ENCODE peak calls at places on chromosomes 3 and 15, in ten cellular contexts. One of them, this sample, is unnamed.

GRCh38 chr3:57393957-57394356 is 101.5 kb upstream of the ASB14 start:
- DNase-seq in H54: no peak
- DNase-seq in smooth muscle cell of the brain vasculature: no peak
- DNase-seq in ovary: no peak
- DNase-seq in GM04503: no peak
- DNase-seq in Right ventricle myocardium superior: no peak
- DNase-seq in activated CD4-positive, alpha-beta T cell treated with anti-CD3 and anti-CD28 coated beads for 24 hours: no peak
- DNase-seq in fibroblast of gingiva: no peak
- DNase-seq in stimulated activated CD4-positive, alpha-beta T cell treated with anti-CD3 and anti-CD28 coated beads, Interleukin-15, amount 100 ng/mL, for 48 hours: no peak
- DNase-seq in COR-L47: no peak
- DNase-seq in this sample: no peak

GRCh38 chr15:75232252-75232813 is 25.8 kb upstream of the GOLGA6C start:
- DNase-seq in GM04503: no peak
- DNase-seq in H54: no peak
- DNase-seq in Right ventricle myocardium superior: no peak
- DNase-seq in COR-L47: no peak
- DNase-seq in ovary: peak; percentile 23
- DNase-seq in activated CD4-positive, alpha-beta T cell treated with anti-CD3 and anti-CD28 coated beads for 24 hours: no peak
- DNase-seq in smooth muscle cell of the brain vasculature: no peak
- DNase-seq in stimulated activated CD4-positive, alpha-beta T cell treated with anti-CD3 and anti-CD28 coated beads, Interleukin-15, amount 100 ng/mL, for 48 hours: no peak
- DNase-seq in fibroblast of gingiva: no peak
- DNase-seq in this sample: no peak

GRCh38 chr3:146750196-146750595 is 145.1 kb upstream of the PLSCR5 start:
- DNase-seq in fibroblast of gingiva: peak; percentile 65
- DNase-seq in COR-L47: no peak
- DNase-seq in stimulated activated CD4-positive, alpha-beta T cell treated with anti-CD3 and anti-CD28 coated beads, Interleukin-15, amount 100 ng/mL, for 48 hours: no peak
- DNase-seq in Right ventricle myocardium superior: no peak
- DNase-seq in smooth muscle cell of the brain vasculature: no peak
- DNase-seq in H54: no peak
- DNase-seq in ovary: no peak
- DNase-seq in GM04503: peak; percentile 38
- DNase-seq in activated CD4-positive, alpha-beta T cell treated with anti-CD3 and anti-CD28 coated beads for 24 hours: no peak
- DNase-seq in this sample: no peak

GRCh38 chr3:73681610-73682009 is 56.9 kb upstream of the PDZRN3 start:
- DNase-seq in H54: no peak
- DNase-seq in smooth muscle cell of the brain vasculature: no peak
- DNase-seq in GM04503: no peak
- DNase-seq in activated CD4-positive, alpha-beta T cell treated with anti-CD3 and anti-CD28 coated beads for 24 hours: no peak
- DNase-seq in stimulated activated CD4-positive, alpha-beta T cell treated with anti-CD3 and anti-CD28 coated beads, Interleukin-15, amount 100 ng/mL, for 48 hours: no peak
- DNase-seq in Right ventricle myocardium superior: no peak
- DNase-seq in COR-L47: no peak
- DNase-seq in ovary: no peak
- DNase-seq in fibroblast of gingiva: peak; percentile 21
- DNase-seq in this sample: no peak

GRCh38 chr3:31041161-31041978 is 146.9 kb upstream of the GADL1 start:
- DNase-seq in H54: peak; percentile 67
- DNase-seq in Right ventricle myocardium superior: no peak
- DNase-seq in stimulated activated CD4-positive, alpha-beta T cell treated with anti-CD3 and anti-CD28 coated beads, Interleukin-15, amount 100 ng/mL, for 48 hours: no peak
- DNase-seq in smooth muscle cell of the brain vasculature: peak; percentile 12
- DNase-seq in ovary: no peak
- DNase-seq in fibroblast of gingiva: peak; percentile 8
- DNase-seq in COR-L47: no peak
- DNase-seq in GM04503: peak; percentile 60
- DNase-seq in activated CD4-positive, alpha-beta T cell treated with anti-CD3 and anti-CD28 coated beads for 24 hours: no peak
- DNase-seq in this sample: no peak

GRCh38 chr3:111012388-111013248 is 59.0 kb upstream of the NECTIN3 start:
- DNase-seq in stimulated activated CD4-positive, alpha-beta T cell treated with anti-CD3 and anti-CD28 coated beads, Interleukin-15, amount 100 ng/mL, for 48 hours: no peak
- DNase-seq in H54: no peak
- DNase-seq in COR-L47: no peak
- DNase-seq in Right ventricle myocardium superior: no peak
- DNase-seq in GM04503: no peak
- DNase-seq in fibroblast of gingiva: no peak
- DNase-seq in activated CD4-positive, alpha-beta T cell treated with anti-CD3 and anti-CD28 coated beads for 24 hours: no peak
- DNase-seq in smooth muscle cell of the brain vasculature: no peak
- DNase-seq in ovary: no peak
- DNase-seq in this sample: no peak

GRCh38 chr3:66490214-66490613 is 10.6 kb downstream of the LRIG1 start:
- DNase-seq in smooth muscle cell of the brain vasculature: no peak
- DNase-seq in activated CD4-positive, alpha-beta T cell treated with anti-CD3 and anti-CD28 coated beads for 24 hours: no peak
- DNase-seq in stimulated activated CD4-positive, alpha-beta T cell treated with anti-CD3 and anti-CD28 coated beads, Interleukin-15, amount 100 ng/mL, for 48 hours: no peak
- DNase-seq in H54: no peak
- DNase-seq in GM04503: no peak
- DNase-seq in Right ventricle myocardium superior: no peak
- DNase-seq in COR-L47: no peak
- DNase-seq in fibroblast of gingiva: peak; percentile 31
- DNase-seq in ovary: no peak
- DNase-seq in this sample: no peak

GRCh38 chr3:149771652-149772271 is 19.5 kb upstream of the COMMD2 start:
- DNase-seq in fibroblast of gingiva: peak; percentile 7
- DNase-seq in smooth muscle cell of the brain vasculature: no peak
- DNase-seq in COR-L47: peak; percentile 57
- DNase-seq in activated CD4-positive, alpha-beta T cell treated with anti-CD3 and anti-CD28 coated beads for 24 hours: peak; percentile 23
- DNase-seq in GM04503: no peak
- DNase-seq in ovary: peak; percentile 35
- DNase-seq in H54: peak; percentile 18
- DNase-seq in stimulated activated CD4-positive, alpha-beta T cell treated with anti-CD3 and anti-CD28 coated beads, Interleukin-15, amount 100 ng/mL, for 48 hours: no peak
- DNase-seq in Right ventricle myocardium superior: peak; percentile 39
- DNase-seq in this sample: no peak

GRCh38 chr3:118277803-118278202 is 756.8 kb downstream of the IGSF11 start:
- DNase-seq in activated CD4-positive, alpha-beta T cell treated with anti-CD3 and anti-CD28 coated beads for 24 hours: no peak
- DNase-seq in COR-L47: no peak
- DNase-seq in H54: no peak
- DNase-seq in smooth muscle cell of the brain vasculature: no peak
- DNase-seq in fibroblast of gingiva: no peak
- DNase-seq in stimulated activated CD4-positive, alpha-beta T cell treated with anti-CD3 and anti-CD28 coated beads, Interleukin-15, amount 100 ng/mL, for 48 hours: no peak
- DNase-seq in Right ventricle myocardium superior: no peak
- DNase-seq in GM04503: no peak
- DNase-seq in ovary: no peak
- DNase-seq in this sample: no peak

GRCh38 chr3:160553829-160554228 is 11.5 kb downstream of the KPNA4 start:
- DNase-seq in COR-L47: no peak
- DNase-seq in Right ventricle myocardium superior: no peak
- DNase-seq in fibroblast of gingiva: no peak
- DNase-seq in GM04503: no peak
- DNase-seq in stimulated activated CD4-positive, alpha-beta T cell treated with anti-CD3 and anti-CD28 coated beads, Interleukin-15, amount 100 ng/mL, for 48 hours: no peak
- DNase-seq in ovary: no peak
- DNase-seq in H54: no peak
- DNase-seq in smooth muscle cell of the brain vasculature: no peak
- DNase-seq in activated CD4-positive, alpha-beta T cell treated with anti-CD3 and anti-CD28 coated beads for 24 hours: no peak
- DNase-seq in this sample: no peak

GRCh38 chr3:128415773-128416577 is 50.7 kb downstream of the DNAJB8 start:
- DNase-seq in GM04503: no peak
- DNase-seq in H54: no peak
- DNase-seq in Right ventricle myocardium superior: no peak
- DNase-seq in stimulated activated CD4-positive, alpha-beta T cell treated with anti-CD3 and anti-CD28 coated beads, Interleukin-15, amount 100 ng/mL, for 48 hours: no peak
- DNase-seq in smooth muscle cell of the brain vasculature: no peak
- DNase-seq in ovary: no peak
- DNase-seq in activated CD4-positive, alpha-beta T cell treated with anti-CD3 and anti-CD28 coated beads for 24 hours: no peak
- DNase-seq in fibroblast of gingiva: no peak
- DNase-seq in COR-L47: no peak
- DNase-seq in this sample: no peak

GRCh38 chr3:45819543-45819942 is 22.4 kb downstream of the LZTFL1 start:
- DNase-seq in H54: no peak
- DNase-seq in Right ventricle myocardium superior: no peak
- DNase-seq in stimulated activated CD4-positive, alpha-beta T cell treated with anti-CD3 and anti-CD28 coated beads, Interleukin-15, amount 100 ng/mL, for 48 hours: no peak
- DNase-seq in fibroblast of gingiva: peak; percentile 39
- DNase-seq in smooth muscle cell of the brain vasculature: no peak
- DNase-seq in ovary: no peak
- DNase-seq in GM04503: no peak
- DNase-seq in activated CD4-positive, alpha-beta T cell treated with anti-CD3 and anti-CD28 coated beads for 24 hours: no peak
- DNase-seq in COR-L47: no peak
- DNase-seq in this sample: no peak

GRCh38 chr15:25712192-25712960 is 150.8 kb downstream of the ATP10A start:
- DNase-seq in fibroblast of gingiva: no peak
- DNase-seq in smooth muscle cell of the brain vasculature: no peak
- DNase-seq in GM04503: no peak
- DNase-seq in H54: no peak
- DNase-seq in COR-L47: no peak
- DNase-seq in Right ventricle myocardium superior: no peak
- DNase-seq in stimulated activated CD4-positive, alpha-beta T cell treated with anti-CD3 and anti-CD28 coated beads, Interleukin-15, amount 100 ng/mL, for 48 hours: no peak
- DNase-seq in ovary: no peak
- DNase-seq in activated CD4-positive, alpha-beta T cell treated with anti-CD3 and anti-CD28 coated beads for 24 hours: no peak
- DNase-seq in this sample: no peak

GRCh38 chr3:8882171-8882593 is 81.1 kb downstream of the RAD18 start:
- DNase-seq in activated CD4-positive, alpha-beta T cell treated with anti-CD3 and anti-CD28 coated beads for 24 hours: no peak
- DNase-seq in fibroblast of gingiva: no peak
- DNase-seq in stimulated activated CD4-positive, alpha-beta T cell treated with anti-CD3 and anti-CD28 coated beads, Interleukin-15, amount 100 ng/mL, for 48 hours: no peak
- DNase-seq in GM04503: no peak
- DNase-seq in H54: no peak
- DNase-seq in Right ventricle myocardium superior: no peak
- DNase-seq in COR-L47: no peak
- DNase-seq in smooth muscle cell of the brain vasculature: no peak
- DNase-seq in ovary: no peak
- DNase-seq in this sample: no peak

GRCh38 chr3:43288850-43289249 is 2.5 kb downstream of the SNRK start:
- DNase-seq in ovary: no peak
- DNase-seq in GM04503: no peak
- DNase-seq in smooth muscle cell of the brain vasculature: no peak
- DNase-seq in stimulated activated CD4-positive, alpha-beta T cell treated with anti-CD3 and anti-CD28 coated beads, Interleukin-15, amount 100 ng/mL, for 48 hours: no peak
- DNase-seq in H54: no peak
- DNase-seq in COR-L47: no peak
- DNase-seq in activated CD4-positive, alpha-beta T cell treated with anti-CD3 and anti-CD28 coated beads for 24 hours: no peak
- DNase-seq in fibroblast of gingiva: no peak
- DNase-seq in Right ventricle myocardium superior: no peak
- DNase-seq in this sample: no peak

GRCh38 chr3:124812291-124813265 is 74.6 kb downstream of the ITGB5 start:
- DNase-seq in Right ventricle myocardium superior: peak; percentile 65
- DNase-seq in smooth muscle cell of the brain vasculature: peak; percentile 70
- DNase-seq in COR-L47: no peak
- DNase-seq in fibroblast of gingiva: peak; percentile 100
- DNase-seq in ovary: peak; percentile 72
- DNase-seq in activated CD4-positive, alpha-beta T cell treated with anti-CD3 and anti-CD28 coated beads for 24 hours: no peak
- DNase-seq in H54: peak; percentile 89
- DNase-seq in stimulated activated CD4-positive, alpha-beta T cell treated with anti-CD3 and anti-CD28 coated beads, Interleukin-15, amount 100 ng/mL, for 48 hours: no peak
- DNase-seq in GM04503: peak; percentile 92
- DNase-seq in this sample: no peak

GRCh38 chr3:38114052-38114874 is 22.7 kb downstream of the ACAA1 start:
- DNase-seq in COR-L47: no peak
- DNase-seq in GM04503: no peak
- DNase-seq in fibroblast of gingiva: no peak
- DNase-seq in ovary: no peak
- DNase-seq in H54: no peak
- DNase-seq in activated CD4-positive, alpha-beta T cell treated with anti-CD3 and anti-CD28 coated beads for 24 hours: no peak
- DNase-seq in smooth muscle cell of the brain vasculature: no peak
- DNase-seq in stimulated activated CD4-positive, alpha-beta T cell treated with anti-CD3 and anti-CD28 coated beads, Interleukin-15, amount 100 ng/mL, for 48 hours: no peak
- DNase-seq in Right ventricle myocardium superior: peak; percentile 24
- DNase-seq in this sample: no peak

GRCh38 chr15:98294126-98294525 is 333.6 kb downstream of the ARRDC4 start:
- DNase-seq in fibroblast of gingiva: no peak
- DNase-seq in activated CD4-positive, alpha-beta T cell treated with anti-CD3 and anti-CD28 coated beads for 24 hours: no peak
- DNase-seq in Right ventricle myocardium superior: no peak
- DNase-seq in COR-L47: no peak
- DNase-seq in stimulated activated CD4-positive, alpha-beta T cell treated with anti-CD3 and anti-CD28 coated beads, Interleukin-15, amount 100 ng/mL, for 48 hours: no peak
- DNase-seq in GM04503: no peak
- DNase-seq in H54: no peak
- DNase-seq in ovary: no peak
- DNase-seq in smooth muscle cell of the brain vasculature: no peak
- DNase-seq in this sample: no peak

GRCh38 chr3:172042136-172042535 is 2.8 kb downstream of the FNDC3B start:
- DNase-seq in activated CD4-positive, alpha-beta T cell treated with anti-CD3 and anti-CD28 coated beads for 24 hours: no peak
- DNase-seq in fibroblast of gingiva: no peak
- DNase-seq in H54: no peak
- DNase-seq in smooth muscle cell of the brain vasculature: no peak
- DNase-seq in stimulated activated CD4-positive, alpha-beta T cell treated with anti-CD3 and anti-CD28 coated beads, Interleukin-15, amount 100 ng/mL, for 48 hours: no peak
- DNase-seq in ovary: no peak
- DNase-seq in Right ventricle myocardium superior: no peak
- DNase-seq in GM04503: no peak
- DNase-seq in COR-L47: no peak
- DNase-seq in this sample: no peak

GRCh38 chr15:83106994-83107840 is at the start of gene TM6SF1:
- DNase-seq in activated CD4-positive, alpha-beta T cell treated with anti-CD3 and anti-CD28 coated beads for 24 hours: no peak
- DNase-seq in smooth muscle cell of the brain vasculature: no peak
- DNase-seq in COR-L47: peak; percentile 25
- DNase-seq in GM04503: no peak
- DNase-seq in Right ventricle myocardium superior: peak; percentile 50
- DNase-seq in fibroblast of gingiva: no peak
- DNase-seq in stimulated activated CD4-positive, alpha-beta T cell treated with anti-CD3 and anti-CD28 coated beads, Interleukin-15, amount 100 ng/mL, for 48 hours: no peak
- DNase-seq in H54: no peak
- DNase-seq in ovary: no peak
- DNase-seq in this sample: peak; percentile 19

GRCh38 chr15:81418427-81418826 is 44.4 kb upstream of the TMC3 start:
- DNase-seq in COR-L47: no peak
- DNase-seq in ovary: no peak
- DNase-seq in activated CD4-positive, alpha-beta T cell treated with anti-CD3 and anti-CD28 coated beads for 24 hours: no peak
- DNase-seq in Right ventricle myocardium superior: no peak
- DNase-seq in fibroblast of gingiva: no peak
- DNase-seq in GM04503: no peak
- DNase-seq in smooth muscle cell of the brain vasculature: no peak
- DNase-seq in H54: no peak
- DNase-seq in stimulated activated CD4-positive, alpha-beta T cell treated with anti-CD3 and anti-CD28 coated beads, Interleukin-15, amount 100 ng/mL, for 48 hours: no peak
- DNase-seq in this sample: no peak

GRCh38 chr3:21435871-21436270 is 315.1 kb downstream of the ZNF385D start:
- DNase-seq in fibroblast of gingiva: peak; percentile 69
- DNase-seq in smooth muscle cell of the brain vasculature: peak; percentile 83
- DNase-seq in COR-L47: peak; percentile 68
- DNase-seq in Right ventricle myocardium superior: no peak
- DNase-seq in ovary: no peak
- DNase-seq in GM04503: peak; percentile 91
- DNase-seq in H54: peak; percentile 23
- DNase-seq in stimulated activated CD4-positive, alpha-beta T cell treated with anti-CD3 and anti-CD28 coated beads, Interleukin-15, amount 100 ng/mL, for 48 hours: no peak
- DNase-seq in activated CD4-positive, alpha-beta T cell treated with anti-CD3 and anti-CD28 coated beads for 24 hours: no peak
- DNase-seq in this sample: no peak

GRCh38 chr3:32596926-32597369 is 26.3 kb upstream of the DYNC1LI1 start:
- DNase-seq in activated CD4-positive, alpha-beta T cell treated with anti-CD3 and anti-CD28 coated beads for 24 hours: no peak
- DNase-seq in fibroblast of gingiva: no peak
- DNase-seq in stimulated activated CD4-positive, alpha-beta T cell treated with anti-CD3 and anti-CD28 coated beads, Interleukin-15, amount 100 ng/mL, for 48 hours: no peak
- DNase-seq in GM04503: no peak
- DNase-seq in Right ventricle myocardium superior: peak; percentile 49
- DNase-seq in ovary: no peak
- DNase-seq in H54: no peak
- DNase-seq in smooth muscle cell of the brain vasculature: no peak
- DNase-seq in COR-L47: no peak
- DNase-seq in this sample: no peak

GRCh38 chr3:134564991-134565390 is 79.1 kb downstream of the CEP63 start:
- DNase-seq in smooth muscle cell of the brain vasculature: no peak
- DNase-seq in COR-L47: no peak
- DNase-seq in activated CD4-positive, alpha-beta T cell treated with anti-CD3 and anti-CD28 coated beads for 24 hours: no peak
- DNase-seq in GM04503: no peak
- DNase-seq in Right ventricle myocardium superior: no peak
- DNase-seq in fibroblast of gingiva: no peak
- DNase-seq in stimulated activated CD4-positive, alpha-beta T cell treated with anti-CD3 and anti-CD28 coated beads, Interleukin-15, amount 100 ng/mL, for 48 hours: no peak
- DNase-seq in H54: no peak
- DNase-seq in ovary: no peak
- DNase-seq in this sample: no peak

GRCh38 chr3:64214002-64214696 is 11.1 kb downstream of the PRICKLE2 start:
- DNase-seq in H54: peak; percentile 20
- DNase-seq in stimulated activated CD4-positive, alpha-beta T cell treated with anti-CD3 and anti-CD28 coated beads, Interleukin-15, amount 100 ng/mL, for 48 hours: no peak
- DNase-seq in Right ventricle myocardium superior: peak; percentile 89
- DNase-seq in ovary: peak; percentile 90
- DNase-seq in GM04503: no peak
- DNase-seq in COR-L47: no peak
- DNase-seq in fibroblast of gingiva: peak; percentile 80
- DNase-seq in activated CD4-positive, alpha-beta T cell treated with anti-CD3 and anti-CD28 coated beads for 24 hours: no peak
- DNase-seq in smooth muscle cell of the brain vasculature: no peak
- DNase-seq in this sample: no peak

GRCh38 chr3:157464283-157464682 is 27.6 kb downstream of the PTX3 start:
- DNase-seq in smooth muscle cell of the brain vasculature: no peak
- DNase-seq in activated CD4-positive, alpha-beta T cell treated with anti-CD3 and anti-CD28 coated beads for 24 hours: no peak
- DNase-seq in stimulated activated CD4-positive, alpha-beta T cell treated with anti-CD3 and anti-CD28 coated beads, Interleukin-15, amount 100 ng/mL, for 48 hours: no peak
- DNase-seq in fibroblast of gingiva: peak; percentile 68
- DNase-seq in COR-L47: no peak
- DNase-seq in H54: no peak
- DNase-seq in GM04503: no peak
- DNase-seq in Right ventricle myocardium superior: no peak
- DNase-seq in ovary: no peak
- DNase-seq in this sample: no peak

This sample was measured in memory B cell.